ENCODE peak calls at places on chromosomes 13 and 19, in ten cellular contexts. X is IMR-90, T is suprapubic skin, G is body of pancreas, F is colonic mucosa, B is adrenal gland, H is fibroblast of pulmonary artery, C is PC-3, Y is cardiac muscle cell, W is neuronal stem cell. S is an unnamed sample.

GRCh38 chr13:51158923-51159322 is 47.8 kb upstream of the C13orf42 start:
- DNase-seq in X (no peak), T (no peak), G (no peak), F (no peak), B (no peak), H (peak; percentile 16), C (no peak), Y (no peak), W (no peak), S (no peak)

GRCh38 chr19:3942790-3943409 is 10.0 kb downstream of the NMRK2 start:
- DNase-seq in X (no peak), T (no peak), G (no peak), F (no peak), B (no peak), H (no peak), C (peak; percentile 19), Y (no peak), W (no peak), S (no peak)

GRCh38 chr19:50155520-50156109 is 7.5 kb downstream of the IZUMO2 start:
- DNase-seq in X (no peak), T (no peak), G (no peak), F (no peak), B (no peak), H (no peak), C (no peak), Y (no peak), W (no peak), S (no peak)

GRCh38 chr13:31947105-31947504 is 84.5 kb upstream of the FRY start:
- DNase-seq in X (no peak), T (no peak), G (no peak), F (no peak), B (no peak), H (no peak), C (no peak), Y (no peak), W (no peak), S (no peak)

GRCh38 chr19:7927605-7928333 is 1.8 kb upstream of the CTXN1 start:
- DNase-seq in X (no peak), T (no peak), G (peak; percentile 16), F (no peak), B (no peak), H (no peak), C (no peak), Y (no peak), W (no peak), S (no peak)

GRCh38 chr13:40356011-40356410 is 310.4 kb downstream of the FOXO1 start:
- DNase-seq in X (no peak), T (no peak), G (no peak), F (no peak), B (no peak), H (no peak), C (no peak), Y (no peak), W (no peak), S (no peak)

GRCh38 chr13:44197791-44198770 is 175.5 kb upstream of the SERP2 start:
- DNase-seq in X (peak; percentile 17), T (no peak), G (no peak), F (no peak), B (no peak), H (peak; percentile 21), C (peak; percentile 70), Y (peak; percentile 36), W (no peak), S (peak; percentile 45)

GRCh38 chr19:14519860-14520407 is 1.7 kb upstream of the DNAJB1 start:
- DNase-seq in X (peak; percentile 88), T (no peak), G (peak; percentile 36), F (peak; percentile 53), B (peak; percentile 79), H (peak; percentile 75), C (peak; percentile 98), Y (no peak), W (no peak), S (peak; percentile 93)

GRCh38 chr19:531753-532571 is at the start of gene CDC34:
- DNase-seq in X (no peak), T (no peak), G (no peak), F (no peak), B (peak; percentile 32), H (no peak), C (no peak), Y (peak; percentile 49), W (no peak), S (no peak)

GRCh38 chr13:47932953-47933687 is 68.0 kb downstream of the SUCLA2 start:
- DNase-seq in X (no peak), T (no peak), G (no peak), F (no peak), B (no peak), H (no peak), C (no peak), Y (no peak), W (peak; percentile 9), S (no peak)

GRCh38 chr19:2552859-2553258 is 76.9 kb downstream of the GADD45B start:
- DNase-seq in X (no peak), T (no peak), G (no peak), F (no peak), B (peak; percentile 42), H (no peak), C (peak; percentile 61), Y (no peak), W (no peak), S (no peak)

GRCh38 chr19:35306473-35307246 is 14.7 kb downstream of the MAG start:
- DNase-seq in X (no peak), T (no peak), G (no peak), F (no peak), B (no peak), H (no peak), C (peak; percentile 50), Y (no peak), W (no peak), S (peak; percentile 12)

GRCh38 chr13:35388979-35389378 is 87.5 kb downstream of the MAB21L1 start:
- DNase-seq in X (peak; percentile 3), T (no peak), G (no peak), F (no peak), B (no peak), H (peak; percentile 62), C (no peak), Y (no peak), W (peak; percentile 2), S (no peak)

GRCh38 chr13:55538424-55538823 is 1602.3 kb upstream of the PRR20A start:
- DNase-seq in X (no peak), T (no peak), G (no peak), F (no peak), B (no peak), H (no peak), C (no peak), Y (no peak), W (no peak), S (no peak)

GRCh38 chr13:72448082-72448481 is 279.3 kb downstream of the MZT1 start:
- DNase-seq in X (no peak), T (no peak), G (no peak), F (no peak), B (no peak), H (no peak), C (no peak), Y (no peak), W (no peak), S (no peak)

GRCh38 chr19:58386576-58387337 is at the start of gene RPS5:
- DNase-seq in X (peak; percentile 99), T (peak; percentile 98), G (peak; percentile 96), F (peak; percentile 98), B (peak; percentile 98), H (peak; percentile 99), C (peak; percentile 100), Y (peak; percentile 99), W (peak; percentile 96), S (peak; percentile 97)

GRCh38 chr19:50280983-50281382 is 48.2 kb downstream of the KCNC3 start:
- DNase-seq in X (no peak), T (no peak), G (no peak), F (no peak), B (no peak), H (no peak), C (no peak), Y (no peak), W (no peak), S (no peak)

GRCh38 chr13:98752111-98752941 is at the start of gene SLC15A1:
- DNase-seq in X (no peak), T (no peak), G (peak; percentile 37), F (no peak), B (peak; percentile 4), H (no peak), C (no peak), Y (peak; percentile 13), W (no peak), S (no peak)
- H3K4me3 ChIP-seq in X (no peak within 1 kb of the TSS), T (peak within 1 kb of the TSS; percentile 47), G (no peak within 1 kb of the TSS), F (peak within 1 kb of the TSS; percentile 42), B (no peak within 1 kb of the TSS), H (peak within 1 kb of the TSS; percentile 14), C (peak within 1 kb of the TSS; percentile 60), Y (peak within 1 kb of the TSS; percentile 31), W (peak within 1 kb of the TSS; percentile 74), S (no peak within 1 kb of the TSS)

GRCh38 chr13:24267801-24268200 is 41.6 kb upstream of the C1QTNF9 start:
- DNase-seq in X (no peak), T (no peak), G (no peak), F (no peak), B (no peak), H (no peak), C (no peak), Y (no peak), W (no peak), S (no peak)
- H3K4me3 ChIP-seq in X (no peak overlapping the region), T (peak overlapping the region; percentile 17), G (no peak overlapping the region), F (no peak overlapping the region), B (no peak overlapping the region), H (no peak overlapping the region), C (no peak overlapping the region), Y (no peak overlapping the region), W (no peak overlapping the region), S (no peak overlapping the region)

GRCh38 chr19:13054605-13055212 is 47.9 kb downstream of the LYL1 start:
- DNase-seq in X (no peak), T (no peak), G (no peak), F (no peak), B (no peak), H (no peak), C (no peak), Y (no peak), W (no peak), S (no peak)

GRCh38 chr19:13056052-13056660 is 46.5 kb downstream of the LYL1 start:
- DNase-seq in X (peak; percentile 71), T (peak; percentile 91), G (no peak), F (no peak), B (no peak), H (peak; percentile 78), C (peak; percentile 97), Y (no peak), W (no peak), S (peak; percentile 71)

GRCh38 chr19:13057147-13057572 is 45.5 kb downstream of the LYL1 start:
- DNase-seq in X (no peak), T (no peak), G (no peak), F (no peak), B (no peak), H (no peak), C (peak; percentile 34), Y (no peak), W (no peak), S (no peak)

GRCh38 chr19:13053761-13054604 is 48.7 kb downstream of the LYL1 start:
- DNase-seq in X (peak; percentile 96), T (peak; percentile 92), G (peak; percentile 83), F (peak; percentile 70), B (peak; percentile 65), H (peak; percentile 99), C (peak; percentile 99), Y (peak; percentile 86), W (peak; percentile 69), S (peak; percentile 48)

GRCh38 chr19:13055213-13056051 is 47.2 kb downstream of the LYL1 start:
- DNase-seq in X (peak; percentile 89), T (peak; percentile 91), G (peak; percentile 53), F (no peak), B (peak; percentile 28), H (peak; percentile 95), C (peak; percentile 81), Y (no peak), W (no peak), S (no peak)
- H3K4me3 ChIP-seq in X (no peak overlapping the region), T (peak overlapping the region; percentile 30), G (no peak overlapping the region), F (no peak overlapping the region), B (no peak overlapping the region), H (peak overlapping the region; percentile 27), C (peak overlapping the region; percentile 62), Y (no peak overlapping the region), W (no peak overlapping the region), S (no peak overlapping the region)

GRCh38 chr13:19601749-19602725 is 31.4 kb upstream of the MPHOSPH8 start:
- DNase-seq in X (peak; percentile 27), T (no peak), G (peak; percentile 34), F (peak; percentile 30), B (peak; percentile 26), H (peak; percentile 41), C (peak; percentile 72), Y (peak; percentile 55), W (peak; percentile 40), S (no peak)
- H3K4me3 ChIP-seq in X (peak overlapping the region; percentile 69), T (peak overlapping the region; percentile 49), G (peak overlapping the region; percentile 12), F (peak overlapping the region; percentile 71), B (no peak overlapping the region), H (peak overlapping the region; percentile 50), C (peak overlapping the region; percentile 80), Y (peak overlapping the region; percentile 22), W (peak overlapping the region; percentile 85), S (peak overlapping the region; percentile 51)

S was measured in bronchial epithelial cell.